ENCODE peak calls at places on chromosomes 5 and 9, in eight cellular contexts. One of them, this sample, is unnamed. For H3K4me1, the result is how much of the 10 kb centered on the place peaks cover.

GRCh38 chr5:141825836-141826560 is 52.2 kb downstream of the PCDH1 start:
- DNase-seq in heart right ventricle: no peak
- DNase-seq in OCI-LY7: no peak
- DNase-seq in CD8-positive, alpha-beta memory T cell: no peak
- DNase-seq in lower lobe of right lung: no peak
- DNase-seq in cardiac muscle cell: peak
- DNase-seq in DND-41: no peak
- DNase-seq in mesendoderm: no peak
- DNase-seq in this sample: no peak

GRCh38 chr5:37847978-37848425 is 8.2 kb upstream of the GDNF start:
- DNase-seq in DND-41: no peak
- DNase-seq in CD8-positive, alpha-beta memory T cell: no peak
- DNase-seq in cardiac muscle cell: no peak
- DNase-seq in mesendoderm: peak
- DNase-seq in lower lobe of right lung: no peak
- DNase-seq in OCI-LY7: no peak
- DNase-seq in heart right ventricle: no peak
- DNase-seq in this sample: no peak

GRCh38 chr9:125960631-125961030 is 213.5 kb downstream of the PBX3 start:
- DNase-seq in DND-41: no peak
- DNase-seq in heart right ventricle: no peak
- DNase-seq in lower lobe of right lung: no peak
- DNase-seq in mesendoderm: no peak
- DNase-seq in CD8-positive, alpha-beta memory T cell: no peak
- DNase-seq in cardiac muscle cell: no peak
- DNase-seq in OCI-LY7: no peak
- DNase-seq in this sample: no peak

GRCh38 chr9:125634040-125634717 is 72.8 kb downstream of the MAPKAP1 start:
- DNase-seq in mesendoderm: no peak
- DNase-seq in cardiac muscle cell: no peak
- DNase-seq in OCI-LY7: peak
- DNase-seq in lower lobe of right lung: no peak
- DNase-seq in DND-41: no peak
- DNase-seq in CD8-positive, alpha-beta memory T cell: no peak
- DNase-seq in heart right ventricle: no peak
- DNase-seq in this sample: no peak

GRCh38 chr9:128555180-128555721 is 2.9 kb downstream of the SPTAN1 start:
- DNase-seq in mesendoderm: peak
- DNase-seq in heart right ventricle: no peak
- DNase-seq in lower lobe of right lung: no peak
- DNase-seq in CD8-positive, alpha-beta memory T cell: no peak
- DNase-seq in OCI-LY7: no peak
- DNase-seq in DND-41: no peak
- DNase-seq in cardiac muscle cell: peak
- DNase-seq in this sample: peak

GRCh38 chr5:68500828-68501227 is 285.3 kb downstream of the PIK3R1 start:
- DNase-seq in heart right ventricle: no peak
- DNase-seq in DND-41: no peak
- DNase-seq in cardiac muscle cell: no peak
- DNase-seq in mesendoderm: no peak
- DNase-seq in OCI-LY7: no peak
- DNase-seq in CD8-positive, alpha-beta memory T cell: no peak
- DNase-seq in lower lobe of right lung: no peak
- DNase-seq in this sample: no peak

GRCh38 chr9:133099726-133100517 is 21.1 kb downstream of the RALGDS start:
- DNase-seq in heart right ventricle: no peak
- DNase-seq in lower lobe of right lung: peak
- DNase-seq in OCI-LY7: no peak
- DNase-seq in mesendoderm: no peak
- DNase-seq in cardiac muscle cell: no peak
- DNase-seq in DND-41: no peak
- DNase-seq in CD8-positive, alpha-beta memory T cell: no peak
- DNase-seq in this sample: no peak

GRCh38 chr5:146340260-146341081 is 1.8 kb downstream of the POU4F3 start:
- DNase-seq in mesendoderm: peak
- DNase-seq in heart right ventricle: peak
- DNase-seq in OCI-LY7: peak
- DNase-seq in cardiac muscle cell: peak
- DNase-seq in CD8-positive, alpha-beta memory T cell: no peak
- DNase-seq in DND-41: peak
- DNase-seq in lower lobe of right lung: no peak
- DNase-seq in this sample: peak

GRCh38 chr9:127970401-127971313 is 10.1 kb downstream of the EEIG1 start:
- DNase-seq in mesendoderm: no peak
- DNase-seq in DND-41: no peak
- DNase-seq in CD8-positive, alpha-beta memory T cell: peak
- DNase-seq in cardiac muscle cell: no peak
- DNase-seq in OCI-LY7: peak
- DNase-seq in heart right ventricle: no peak
- DNase-seq in lower lobe of right lung: no peak
- DNase-seq in this sample: no peak

GRCh38 chr5:40882291-40882690 is 27.0 kb upstream of the C7 start:
- DNase-seq in OCI-LY7: no peak
- DNase-seq in CD8-positive, alpha-beta memory T cell: no peak
- DNase-seq in DND-41: no peak
- DNase-seq in lower lobe of right lung: no peak
- DNase-seq in heart right ventricle: no peak
- DNase-seq in cardiac muscle cell: no peak
- DNase-seq in mesendoderm: no peak
- DNase-seq in this sample: no peak

GRCh38 chr5:119270121-119270565 is 85.7 kb upstream of the TNFAIP8 start:
- DNase-seq in cardiac muscle cell: no peak
- DNase-seq in mesendoderm: no peak
- DNase-seq in OCI-LY7: no peak
- DNase-seq in lower lobe of right lung: no peak
- DNase-seq in DND-41: no peak
- DNase-seq in CD8-positive, alpha-beta memory T cell: no peak
- DNase-seq in heart right ventricle: no peak
- DNase-seq in this sample: no peak
- H3K4me3 ChIP-seq in cardiac muscle cell: no peak
- H3K4me3 ChIP-seq in mesendoderm: no peak
- H3K4me3 ChIP-seq in OCI-LY7: peak
- H3K4me3 ChIP-seq in lower lobe of right lung: peak
- H3K4me3 ChIP-seq in DND-41: peak
- H3K4me3 ChIP-seq in CD8-positive, alpha-beta memory T cell: peak
- H3K4me3 ChIP-seq in heart right ventricle: no peak
- H3K4me3 ChIP-seq in this sample: no peak

GRCh38 chr5:152644316-152644715 is 239.2 kb upstream of the NMUR2 start:
- DNase-seq in mesendoderm: no peak
- DNase-seq in DND-41: no peak
- DNase-seq in CD8-positive, alpha-beta memory T cell: no peak
- DNase-seq in OCI-LY7: no peak
- DNase-seq in cardiac muscle cell: no peak
- DNase-seq in lower lobe of right lung: no peak
- DNase-seq in heart right ventricle: no peak
- DNase-seq in this sample: no peak

GRCh38 chr5:152642406-152642805 is 237.3 kb upstream of the NMUR2 start:
- DNase-seq in CD8-positive, alpha-beta memory T cell: no peak
- DNase-seq in DND-41: no peak
- DNase-seq in OCI-LY7: no peak
- DNase-seq in heart right ventricle: no peak
- DNase-seq in cardiac muscle cell: no peak
- DNase-seq in mesendoderm: peak
- DNase-seq in lower lobe of right lung: no peak
- DNase-seq in this sample: no peak

GRCh38 chr5:152634596-152634995 is 229.5 kb upstream of the NMUR2 start:
- DNase-seq in lower lobe of right lung: no peak
- DNase-seq in OCI-LY7: no peak
- DNase-seq in DND-41: no peak
- DNase-seq in cardiac muscle cell: peak
- DNase-seq in heart right ventricle: peak
- DNase-seq in CD8-positive, alpha-beta memory T cell: no peak
- DNase-seq in mesendoderm: peak
- DNase-seq in this sample: peak

GRCh38 chr5:152642880-152643279 is 237.8 kb upstream of the NMUR2 start:
- DNase-seq in DND-41: no peak
- DNase-seq in cardiac muscle cell: no peak
- DNase-seq in lower lobe of right lung: no peak
- DNase-seq in CD8-positive, alpha-beta memory T cell: no peak
- DNase-seq in mesendoderm: peak
- DNase-seq in OCI-LY7: no peak
- DNase-seq in heart right ventricle: no peak
- DNase-seq in this sample: no peak

GRCh38 chr5:152638996-152639552 is 234.0 kb upstream of the NMUR2 start:
- DNase-seq in mesendoderm: no peak
- DNase-seq in lower lobe of right lung: no peak
- DNase-seq in DND-41: no peak
- DNase-seq in heart right ventricle: peak
- DNase-seq in CD8-positive, alpha-beta memory T cell: no peak
- DNase-seq in OCI-LY7: no peak
- DNase-seq in cardiac muscle cell: no peak
- DNase-seq in this sample: no peak
- H3K27ac ChIP-seq in mesendoderm: no peak
- H3K27ac ChIP-seq in lower lobe of right lung: no peak
- H3K27ac ChIP-seq in DND-41: no peak
- H3K27ac ChIP-seq in heart right ventricle: peak
- H3K27ac ChIP-seq in CD8-positive, alpha-beta memory T cell: no peak
- H3K27ac ChIP-seq in OCI-LY7: no peak
- H3K27ac ChIP-seq in cardiac muscle cell: no peak
- H3K27ac ChIP-seq in this sample: no peak

GRCh38 chr5:177542816-177543472 is 11.4 kb downstream of the FAM193B start:
- DNase-seq in CD8-positive, alpha-beta memory T cell: no peak
- DNase-seq in lower lobe of right lung: no peak
- DNase-seq in DND-41: no peak
- DNase-seq in heart right ventricle: no peak
- DNase-seq in cardiac muscle cell: no peak
- DNase-seq in mesendoderm: no peak
- DNase-seq in OCI-LY7: no peak
- DNase-seq in this sample: no peak

GRCh38 chr5:177547736-177548135 is 6.6 kb downstream of the FAM193B start:
- DNase-seq in lower lobe of right lung: no peak
- DNase-seq in mesendoderm: no peak
- DNase-seq in cardiac muscle cell: no peak
- DNase-seq in CD8-positive, alpha-beta memory T cell: no peak
- DNase-seq in OCI-LY7: no peak
- DNase-seq in heart right ventricle: no peak
- DNase-seq in DND-41: no peak
- DNase-seq in this sample: no peak

GRCh38 chr5:177550120-177550519 is 4.2 kb downstream of the FAM193B start:
- DNase-seq in CD8-positive, alpha-beta memory T cell: no peak
- DNase-seq in cardiac muscle cell: no peak
- DNase-seq in heart right ventricle: no peak
- DNase-seq in mesendoderm: no peak
- DNase-seq in lower lobe of right lung: no peak
- DNase-seq in DND-41: no peak
- DNase-seq in OCI-LY7: no peak
- DNase-seq in this sample: no peak

GRCh38 chr5:177546262-177546741 is 8.1 kb downstream of the FAM193B start:
- DNase-seq in heart right ventricle: peak
- DNase-seq in mesendoderm: peak
- DNase-seq in CD8-positive, alpha-beta memory T cell: no peak
- DNase-seq in cardiac muscle cell: no peak
- DNase-seq in OCI-LY7: no peak
- DNase-seq in DND-41: no peak
- DNase-seq in lower lobe of right lung: no peak
- DNase-seq in this sample: peak

GRCh38 chr5:177545487-177546261 is 8.7 kb downstream of the FAM193B start:
- DNase-seq in DND-41: no peak
- DNase-seq in mesendoderm: no peak
- DNase-seq in OCI-LY7: no peak
- DNase-seq in lower lobe of right lung: peak
- DNase-seq in cardiac muscle cell: no peak
- DNase-seq in CD8-positive, alpha-beta memory T cell: no peak
- DNase-seq in heart right ventricle: peak
- DNase-seq in this sample: peak
- H3K4me1 ChIP-seq in DND-41: under half
- H3K4me1 ChIP-seq in mesendoderm: under half
- H3K4me1 ChIP-seq in OCI-LY7: under half
- H3K4me1 ChIP-seq in lower lobe of right lung: under half
- H3K4me1 ChIP-seq in cardiac muscle cell: under half
- H3K4me1 ChIP-seq in CD8-positive, alpha-beta memory T cell: under half
- H3K4me1 ChIP-seq in heart right ventricle: half or more
- H3K4me1 ChIP-seq in this sample: under half

GRCh38 chr5:119357815-119358559 is 2.2 kb downstream of the TNFAIP8 start:
- DNase-seq in cardiac muscle cell: no peak
- DNase-seq in CD8-positive, alpha-beta memory T cell: no peak
- DNase-seq in DND-41: no peak
- DNase-seq in lower lobe of right lung: no peak
- DNase-seq in heart right ventricle: no peak
- DNase-seq in OCI-LY7: no peak
- DNase-seq in mesendoderm: no peak
- DNase-seq in this sample: no peak
- H3K4me3 ChIP-seq in cardiac muscle cell: peak
- H3K4me3 ChIP-seq in CD8-positive, alpha-beta memory T cell: peak
- H3K4me3 ChIP-seq in DND-41: no peak
- H3K4me3 ChIP-seq in lower lobe of right lung: peak
- H3K4me3 ChIP-seq in heart right ventricle: no peak
- H3K4me3 ChIP-seq in OCI-LY7: peak
- H3K4me3 ChIP-seq in mesendoderm: no peak
- H3K4me3 ChIP-seq in this sample: no peak

GRCh38 chr5:172454355-172455086 is at the start of gene SH3PXD2B:
- DNase-seq in OCI-LY7: no peak
- DNase-seq in CD8-positive, alpha-beta memory T cell: peak
- DNase-seq in mesendoderm: peak
- DNase-seq in cardiac muscle cell: peak
- DNase-seq in DND-41: peak
- DNase-seq in lower lobe of right lung: peak
- DNase-seq in heart right ventricle: peak
- DNase-seq in this sample: peak
- H3K27ac ChIP-seq in OCI-LY7: no peak
- H3K27ac ChIP-seq in CD8-positive, alpha-beta memory T cell: no peak
- H3K27ac ChIP-seq in mesendoderm: peak
- H3K27ac ChIP-seq in cardiac muscle cell: peak
- H3K27ac ChIP-seq in DND-41: no peak
- H3K27ac ChIP-seq in lower lobe of right lung: peak
- H3K27ac ChIP-seq in heart right ventricle: peak
- H3K27ac ChIP-seq in this sample: peak

GRCh38 chr5:1670342-1670741 is 129.3 kb downstream of the MRPL36 start:
- DNase-seq in heart right ventricle: no peak
- DNase-seq in mesendoderm: no peak
- DNase-seq in lower lobe of right lung: no peak
- DNase-seq in OCI-LY7: no peak
- DNase-seq in cardiac muscle cell: no peak
- DNase-seq in DND-41: no peak
- DNase-seq in CD8-positive, alpha-beta memory T cell: no peak
- DNase-seq in this sample: no peak
- H3K4me1 ChIP-seq in heart right ventricle: under half
- H3K4me1 ChIP-seq in mesendoderm: under half
- H3K4me1 ChIP-seq in lower lobe of right lung: under half
- H3K4me1 ChIP-seq in OCI-LY7: under half
- H3K4me1 ChIP-seq in cardiac muscle cell: under half
- H3K4me1 ChIP-seq in DND-41: under half
- H3K4me1 ChIP-seq in CD8-positive, alpha-beta memory T cell: under half
- H3K4me1 ChIP-seq in this sample: under half